ENCODE peak calls at places on chromosomes 7 and 10, in five cellular contexts. Z, T, K, L and D are unnamed samples.

GRCh38 chr7:121262221-121262620 is 66.6 kb upstream of the WNT16 start:
- DNase-seq in L (no peak), Z (no peak), T (no peak), K (no peak), D (no peak)

GRCh38 chr7:74371381-74372059 is 82.2 kb upstream of the GTF2IRD1 start:
- DNase-seq in Z (no peak), K (no peak), T (peak), L (no peak), D (no peak)

GRCh38 chr7:143372070-143372469 is 9.1 kb upstream of the ZYX start:
- DNase-seq in K (no peak), T (no peak), L (no peak), Z (no peak), D (peak)

GRCh38 chr7:116672596-116673503 is 854 bp downstream of the MET start:
- DNase-seq in L (no peak), Z (no peak), K (no peak), T (no peak), D (no peak)

GRCh38 chr7:2269468-2270460 is 27.7 kb downstream of the NUDT1 start:
- DNase-seq in T (no peak), Z (no peak), K (no peak), L (no peak), D (no peak)

GRCh38 chr7:94923412-94923811 is 16.0 kb downstream of the PPP1R9A start:
- DNase-seq in T (no peak), Z (no peak), L (no peak), K (no peak), D (no peak)

GRCh38 chr7:50653116-50653854 is 88.1 kb upstream of the DDC start:
- DNase-seq in Z (no peak), K (peak), L (no peak), T (peak), D (no peak)

GRCh38 chr10:287029-287428 is 151.8 kb downstream of the ZMYND11 start:
- DNase-seq in K (no peak), L (no peak), Z (no peak), T (no peak), D (no peak)

GRCh38 chr7:74027683-74028320 is at the start of gene ELN:
- DNase-seq in T (peak), K (peak), L (no peak), Z (no peak), D (no peak)

GRCh38 chr10:60032723-60033122 is 126.4 kb upstream of the CCDC6 start:
- DNase-seq in T (peak), L (peak), K (no peak), Z (no peak), D (peak)

GRCh38 chr10:35079763-35080162 is 10.4 kb downstream of the CUL2 start:
- DNase-seq in Z (no peak), K (no peak), L (no peak), T (no peak), D (no peak)

GRCh38 chr7:155394413-155394812 is 63.5 kb upstream of the EN2 start:
- DNase-seq in K (no peak), Z (no peak), L (no peak), T (no peak), D (no peak)

GRCh38 chr10:132987671-132988571 is 45.6 kb upstream of the CFAP46 start:
- DNase-seq in Z (no peak), K (no peak), T (no peak), L (no peak), D (no peak)

GRCh38 chr7:151248191-151249033 is at the start of gene SMARCD3:
- DNase-seq in K (peak), T (peak), L (no peak), Z (no peak), D (no peak)

GRCh38 chr7:26705567-26705966 is 158.8 kb downstream of the SKAP2 start:
- DNase-seq in Z (no peak), T (no peak), K (no peak), L (no peak), D (no peak)

GRCh38 chr7:129021656-129022055 is 33.3 kb downstream of the TNPO3 start:
- DNase-seq in Z (no peak), T (no peak), L (no peak), K (no peak), D (no peak)

GRCh38 chr10:24215193-24215592 is 6.3 kb downstream of the KIAA1217 start:
- DNase-seq in T (no peak), L (no peak), Z (no peak), K (no peak), D (no peak)

GRCh38 chr10:106582291-106582690 is 582.2 kb downstream of the SORCS1 start:
- DNase-seq in Z (no peak), L (no peak), T (no peak), K (no peak), D (no peak)

GRCh38 chr10:7383442-7383841 is 27.4 kb downstream of the SFMBT2 start:
- DNase-seq in T (no peak), Z (no peak), K (no peak), L (no peak), D (no peak)

GRCh38 chr10:87546221-87546620 is 41.5 kb downstream of the MINPP1 start:
- DNase-seq in Z (no peak), L (no peak), T (no peak), K (no peak), D (peak)

GRCh38 chr10:6052247-6053221 is 9.6 kb downstream of the IL2RA start:
- DNase-seq in T (peak), K (no peak), L (no peak), Z (no peak), D (no peak)

GRCh38 chr7:37732880-37733279 is 49.3 kb downstream of the GPR141 start:
- DNase-seq in K (no peak), T (no peak), Z (no peak), L (no peak), D (no peak)

GRCh38 chr7:37730489-37730888 is 46.9 kb downstream of the GPR141 start:
- DNase-seq in L (no peak), T (no peak), K (no peak), Z (no peak), D (no peak)

GRCh38 chr7:37728747-37729146 is 45.2 kb downstream of the GPR141 start:
- DNase-seq in L (no peak), T (no peak), K (no peak), Z (no peak), D (no peak)

GRCh38 chr7:37729160-37729559 is 45.6 kb downstream of the GPR141 start:
- DNase-seq in Z (no peak), K (no peak), T (no peak), L (no peak), D (no peak)

DNA sequence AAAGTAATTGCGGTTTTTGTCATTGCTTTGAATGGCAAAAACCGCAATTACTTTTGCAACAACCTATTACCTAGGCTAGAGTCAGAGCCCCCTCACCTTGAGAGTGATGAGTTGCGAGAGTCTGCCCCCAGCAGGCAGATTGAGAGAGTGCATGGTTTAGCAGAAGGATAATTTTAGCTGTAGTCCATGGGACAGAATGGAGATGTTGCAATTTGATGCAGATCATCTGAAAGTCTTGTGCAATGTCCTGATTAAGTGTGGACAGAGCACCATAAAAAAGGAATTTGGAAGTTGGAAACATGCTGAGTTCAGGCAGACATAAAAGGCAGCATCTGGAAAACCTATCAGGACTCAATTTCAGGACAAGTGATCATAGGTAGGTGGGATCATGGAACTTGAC is 48.7 kb downstream of the GPR141 start:
- DNase-seq in L (peak), T (peak), Z (no peak), K (no peak), D (peak)
- TF ChIP-seq CTCF in L (peak), T (peak), Z (peak), K (no peak), D (peak)

GRCh38 chr7:141752634-141753033 is 11.3 kb upstream of the TAS2R3 start:
- DNase-seq in L (no peak), T (no peak), Z (no peak), K (no peak), D (no peak)

GRCh38 chr7:141754939-141755338 is 9.0 kb upstream of the TAS2R3 start:
- DNase-seq in K (no peak), T (no peak), L (no peak), Z (no peak), D (no peak)
- TF ChIP-seq CTCF in K (no peak), T (peak), L (peak), Z (peak), D (peak)

DNA sequence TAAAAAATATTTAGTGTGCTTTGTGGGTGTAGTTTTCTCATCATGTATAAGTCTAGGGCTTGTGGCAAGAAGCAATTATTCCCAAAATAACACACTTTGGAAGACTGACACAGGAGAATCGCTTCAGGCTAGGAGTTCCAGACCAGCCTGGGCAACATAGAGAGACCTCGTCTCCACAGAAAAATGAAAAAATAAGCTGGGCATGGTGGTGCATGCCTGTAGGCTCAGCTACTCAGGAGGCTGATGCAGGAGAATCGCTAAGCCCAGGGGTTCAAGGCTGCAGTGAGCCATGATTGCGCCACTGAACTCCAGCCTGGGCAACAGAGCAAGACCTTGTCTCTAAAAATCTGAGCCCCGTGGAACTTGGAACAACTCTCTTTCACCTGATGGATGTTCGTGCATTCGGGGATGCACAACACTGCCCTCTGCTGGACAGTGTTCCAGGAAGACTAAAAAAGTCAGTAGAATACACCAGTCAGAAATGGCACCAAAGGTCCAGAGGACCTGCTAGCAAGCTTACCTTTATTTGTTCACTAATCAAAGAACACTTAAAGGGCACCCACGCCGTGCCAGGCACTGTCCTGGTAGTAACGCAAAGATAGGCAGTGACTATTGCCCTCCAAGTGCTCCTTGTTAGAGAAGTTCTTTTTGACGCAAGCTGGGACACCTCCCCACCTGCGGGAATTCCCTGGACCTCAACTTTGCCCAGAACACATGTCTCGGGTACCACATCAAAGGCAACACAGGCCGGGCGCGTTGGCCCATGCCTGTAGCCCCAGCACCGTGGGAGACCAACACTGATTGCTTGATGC is 81.9 kb upstream of the CALN1 start:
- DNase-seq in L (peak), Z (no peak), T (no peak), K (no peak), D (no peak)
- TF ChIP-seq CTCF in L (peak), Z (peak), T (no peak), K (peak), D (peak)

GRCh38 chr10:97234403-97234802 is 48.6 kb upstream of the SLIT1 start:
- DNase-seq in Z (no peak), T (no peak), L (peak), K (no peak), D (no peak)
- TF ChIP-seq CTCF in Z (peak), T (peak), L (peak), K (peak), D (peak)

DNA sequence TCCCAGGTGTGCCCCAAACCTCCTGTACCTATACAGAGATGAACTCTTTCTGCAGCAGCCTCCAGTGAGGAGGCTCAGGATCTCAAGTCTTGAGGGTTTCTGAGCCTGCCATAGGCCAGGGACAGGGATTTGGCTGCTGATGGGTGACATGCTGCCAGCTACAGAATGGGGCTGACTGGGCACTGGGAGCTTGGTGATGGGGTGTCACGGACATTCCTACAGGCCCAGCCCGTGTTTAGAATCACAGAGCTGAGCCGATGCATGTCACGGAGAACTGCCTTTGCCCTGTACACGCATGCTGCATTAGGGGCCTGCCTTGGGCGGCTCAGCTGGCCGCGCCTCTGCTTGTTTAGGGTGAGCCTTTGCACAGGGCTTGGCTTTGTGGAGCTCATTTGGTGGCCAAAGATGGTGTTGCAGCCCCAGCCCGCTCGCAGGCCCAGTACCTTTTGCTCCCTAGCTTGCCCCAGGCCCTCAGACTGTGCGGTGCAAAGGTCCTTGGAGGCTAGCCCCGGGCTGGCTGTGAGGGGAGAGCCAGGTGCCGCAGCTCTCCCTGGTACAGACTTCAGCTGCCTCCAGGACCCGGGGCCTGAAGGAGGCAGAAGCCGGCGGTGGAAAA is 108.4 kb upstream of the BTBD16 start:
- DNase-seq in L (no peak), K (no peak), T (no peak), Z (no peak), D (no peak)
- TF ChIP-seq CTCF in L (no peak), K (no peak), T (no peak), Z (no peak), D (no peak)

DNA sequence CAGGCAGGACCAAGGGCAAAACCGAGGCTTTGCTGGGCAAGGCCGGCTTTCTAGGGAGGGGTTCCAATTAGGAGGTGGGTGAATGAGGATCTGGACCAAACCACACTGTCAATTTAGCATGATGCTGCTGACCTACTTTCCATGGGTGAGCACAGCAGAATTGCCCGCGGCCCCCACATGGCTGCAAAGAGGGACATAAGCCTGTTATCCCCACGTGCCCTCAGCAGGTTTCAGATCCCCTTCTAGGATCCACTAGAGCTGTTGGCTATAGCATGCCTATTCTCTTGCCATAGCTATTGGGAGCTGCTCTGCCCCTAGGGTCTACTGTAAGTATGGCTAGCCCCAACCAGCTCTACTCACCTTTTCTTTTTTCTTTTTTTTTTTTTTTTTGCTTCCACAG is 102.8 kb downstream of the COL13A1 start:
- DNase-seq in T (no peak), Z (no peak), K (no peak), L (no peak), D (no peak)
- TF ChIP-seq CTCF in T (no peak), Z (no peak), K (no peak), L (no peak), D (no peak)

GRCh38 chr7:112587504-112587903 is 106.7 kb downstream of the LSMEM1 start:
- DNase-seq in Z (no peak), K (no peak), T (no peak), L (no peak), D (no peak)
- TF ChIP-seq CTCF in Z (no peak), K (no peak), T (no peak), L (no peak), D (no peak)

GRCh38 chr10:16120563-16120962 is 260.3 kb upstream of the MINDY3 start:
- DNase-seq in Z (no peak), T (no peak), L (no peak), K (no peak), D (no peak)

GRCh38 chr10:16119445-16119844 is 259.1 kb upstream of the MINDY3 start:
- DNase-seq in Z (no peak), T (no peak), K (no peak), L (no peak), D (no peak)

GRCh38 chr10:16116404-16117304 is 256.3 kb upstream of the MINDY3 start:
- DNase-seq in K (no peak), Z (no peak), T (no peak), L (peak), D (no peak)

GRCh38 chr10:16117305-16117695 is 257.0 kb upstream of the MINDY3 start:
- DNase-seq in Z (no peak), K (no peak), T (no peak), L (no peak), D (no peak)
- TF ChIP-seq CTCF in Z (no peak), K (no peak), T (no peak), L (no peak), D (no peak)

GRCh38 chr7:72481934-72482333 is 69.8 kb upstream of the CALN1 start:
- DNase-seq in L (no peak), Z (no peak), T (no peak), K (no peak), D (no peak)

GRCh38 chr7:72476608-72477305 is 64.6 kb upstream of the CALN1 start:
- DNase-seq in Z (no peak), L (no peak), T (no peak), K (no peak), D (no peak)
- TF ChIP-seq CTCF in Z (no peak), L (no peak), T (no peak), K (no peak), D (no peak)

DNA sequence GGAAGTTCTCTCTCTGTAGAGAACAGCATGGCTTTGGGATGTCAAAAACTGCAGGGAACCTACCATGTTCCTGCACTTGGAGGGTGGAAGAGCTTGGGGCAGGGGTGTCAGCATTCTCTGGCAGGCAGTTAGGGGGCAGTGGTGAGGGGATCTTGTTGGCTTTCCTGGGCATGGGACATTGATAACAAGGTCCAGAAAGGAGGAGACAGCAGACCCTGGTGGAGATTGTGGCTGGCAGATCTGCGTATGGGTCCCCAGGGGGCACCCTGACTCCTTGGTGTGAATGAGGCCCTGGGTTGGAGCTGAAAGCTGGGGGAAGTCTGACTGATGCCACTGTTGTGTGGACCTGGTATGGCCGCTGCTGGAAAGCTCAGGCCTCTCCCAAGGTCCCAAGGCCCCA is 22.9 kb upstream of the CAMK2B start:
- DNase-seq in K (no peak), Z (no peak), L (peak), T (no peak), D (no peak)
- TF ChIP-seq CTCF in K (no peak), Z (no peak), L (peak), T (no peak), D (no peak)